ENCODE peak calls at places on chromosomes 3 and 15, in six cellular contexts. C is SJCRH30, Q is spleen, K is left ventricle myocardium inferior, Z is foreskin fibroblast, V is H7. T is an unnamed sample.
A peak's percentile ranks its signal among the peaks of the same experiment; 100 is the strongest.

GRCh38 chr3:116188231-116188785 is 257.0 kb downstream of the LSAMP start:
- DNase-seq in C (peak; percentile 73), Q (no peak), K (no peak), Z (peak; percentile 54), V (no peak), T (no peak)

GRCh38 chr15:70127797-70128756 is 30.4 kb upstream of the TLE3 start:
- DNase-seq in C (no peak), Q (no peak), K (no peak), Z (no peak), V (no peak), T (no peak)

GRCh38 chr15:77413687-77414349 is 6.1 kb downstream of the PEAK1 start:
- DNase-seq in C (no peak), Q (no peak), K (no peak), Z (no peak), V (no peak), T (no peak)

GRCh38 chr15:85749261-85750151 is 45.2 kb downstream of the KLHL25 start:
- DNase-seq in C (no peak), Q (peak; percentile 68), K (peak; percentile 64), Z (no peak), V (peak; percentile 53), T (peak; percentile 91)

GRCh38 chr3:27423463-27423862 is 54.3 kb upstream of the NEK10 start:
- DNase-seq in C (peak; percentile 13), Q (no peak), K (no peak), Z (peak; percentile 74), V (no peak), T (no peak)

GRCh38 chr3:111252795-111253194 is 181.2 kb downstream of the NECTIN3 start:
- DNase-seq in C (peak; percentile 56), Q (peak; percentile 41), K (no peak), Z (peak; percentile 67), V (peak; percentile 22), T (no peak)

GRCh38 chr15:99536422-99537033 is 29.3 kb upstream of the MEF2A start:
- DNase-seq in C (peak; percentile 39), Q (peak; percentile 58), K (no peak), Z (peak; percentile 86), V (no peak), T (peak; percentile 82)

GRCh38 chr15:57235865-57236264 is 140.4 kb upstream of the CGNL1 start:
- DNase-seq in C (peak; percentile 75), Q (no peak), K (no peak), Z (peak; percentile 74), V (no peak), T (no peak)

GRCh38 chr3:171553085-171553484 is 92.9 kb upstream of the TNIK start:
- DNase-seq in C (no peak), Q (no peak), K (no peak), Z (no peak), V (no peak), T (no peak)

GRCh38 chr3:183895296-183895695 is 10.6 kb upstream of the PARL start:
- DNase-seq in C (peak; percentile 71), Q (no peak), K (no peak), Z (peak; percentile 75), V (peak; percentile 85), T (no peak)

GRCh38 chr3:47006145-47006651 is 26.7 kb downstream of the NBEAL2 start:
- DNase-seq in C (no peak), Q (peak; percentile 58), K (no peak), Z (no peak), V (no peak), T (peak; percentile 28)

GRCh38 chr15:89400121-89400996 is 65.7 kb upstream of the POLG start:
- DNase-seq in C (no peak), Q (peak; percentile 40), K (no peak), Z (no peak), V (peak; percentile 84), T (no peak)
- H3K4me3 ChIP-seq in C (peak overlapping the region; percentile 50), Q (peak overlapping the region; percentile 38), K (peak overlapping the region; percentile 57), Z (no peak overlapping the region), V (no peak overlapping the region), T (peak overlapping the region; percentile 16)

GRCh38 chr3:113516115-113516505 is 1.2 kb upstream of the SPICE1 start:
- DNase-seq in C (peak; percentile 56), Q (no peak), K (no peak), Z (no peak), V (no peak), T (no peak)

GRCh38 chr3:113508966-113509365 is 6.0 kb downstream of the SPICE1 start:
- DNase-seq in C (no peak), Q (no peak), K (no peak), Z (no peak), V (no peak), T (no peak)

DNA sequence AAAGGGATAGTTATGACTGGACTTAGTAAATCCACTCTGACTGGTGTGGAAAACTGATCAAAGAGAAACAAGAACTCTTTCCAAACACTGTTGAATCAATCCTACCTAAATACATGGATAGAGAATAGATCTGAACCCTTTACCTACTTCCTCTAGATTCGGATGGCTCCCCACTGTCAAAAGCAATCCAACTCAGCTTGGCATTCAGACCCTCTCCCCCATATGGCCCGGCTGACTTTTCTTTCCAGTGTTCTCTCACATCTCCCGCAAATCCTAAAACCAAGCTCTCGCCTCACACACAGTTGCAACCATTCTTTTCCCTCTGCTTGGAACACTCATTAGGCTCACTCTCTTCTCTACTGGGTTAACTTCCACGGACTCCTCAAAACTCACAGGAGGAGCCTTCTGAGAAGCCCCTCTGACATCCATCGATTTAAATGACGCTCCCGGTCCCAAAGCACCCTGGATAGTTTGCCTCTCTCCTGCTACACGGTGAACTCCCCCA is 639 bp downstream of the SPICE1 start:
- DNase-seq in C (no peak), Q (no peak), K (no peak), Z (no peak), V (peak; percentile 19), T (no peak)
- H3K4me3 ChIP-seq in C (peak overlapping the region; percentile 86), Q (peak overlapping the region; percentile 76), K (peak overlapping the region; percentile 83), Z (peak overlapping the region; percentile 90), V (peak overlapping the region; percentile 81), T (peak overlapping the region; percentile 89)

DNA sequence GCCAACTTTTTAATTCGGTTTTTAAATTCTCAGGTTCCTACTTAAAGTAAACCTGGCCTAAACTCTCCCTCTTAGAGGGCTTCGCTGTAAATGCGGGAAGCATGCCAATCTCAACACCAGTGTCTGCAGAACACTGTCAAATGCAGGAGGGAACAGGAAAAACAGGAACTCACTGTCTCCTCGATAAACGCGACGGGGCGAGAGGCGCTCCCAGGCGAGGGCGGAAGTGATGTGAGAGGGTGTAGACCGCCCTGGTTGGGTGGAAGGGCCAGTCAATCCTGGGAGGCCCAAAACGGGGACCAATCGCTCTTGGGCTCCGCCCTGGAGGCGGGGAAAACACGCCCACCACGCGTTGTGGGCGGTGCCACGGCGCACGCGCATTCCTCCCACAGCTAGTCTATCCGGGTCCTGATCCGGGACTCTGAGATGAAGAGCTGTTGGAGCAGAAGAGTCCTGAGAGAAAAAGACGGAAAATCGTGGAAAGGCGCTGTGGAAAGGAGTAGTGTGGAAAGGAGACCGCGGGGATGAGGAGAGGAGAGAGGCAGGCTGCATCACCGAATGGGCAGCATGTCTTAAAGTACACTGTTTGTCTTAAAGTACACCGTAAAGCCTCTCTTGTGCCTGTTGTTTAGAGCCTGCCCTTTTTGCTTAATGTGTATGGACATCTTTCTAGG is 27.1 kb downstream of the SLC28A2 start:
- DNase-seq in C (peak; percentile 99), Q (peak; percentile 96), K (peak; percentile 97), Z (peak; percentile 99), V (peak; percentile 95), T (peak; percentile 99)
- H3K4me3 ChIP-seq in C (peak overlapping the region; percentile 68), Q (peak overlapping the region; percentile 43), K (peak overlapping the region; percentile 77), Z (peak overlapping the region; percentile 69), V (peak overlapping the region; percentile 76), T (peak overlapping the region; percentile 71)

GRCh38 chr3:45765286-45765851 is 31.0 kb downstream of the SLC6A20 start:
- DNase-seq in C (no peak), Q (no peak), K (no peak), Z (no peak), V (no peak), T (no peak)
- H3K4me3 ChIP-seq in C (no peak overlapping the region), Q (no peak overlapping the region), K (no peak overlapping the region), Z (no peak overlapping the region), V (no peak overlapping the region), T (no peak overlapping the region)

DNA sequence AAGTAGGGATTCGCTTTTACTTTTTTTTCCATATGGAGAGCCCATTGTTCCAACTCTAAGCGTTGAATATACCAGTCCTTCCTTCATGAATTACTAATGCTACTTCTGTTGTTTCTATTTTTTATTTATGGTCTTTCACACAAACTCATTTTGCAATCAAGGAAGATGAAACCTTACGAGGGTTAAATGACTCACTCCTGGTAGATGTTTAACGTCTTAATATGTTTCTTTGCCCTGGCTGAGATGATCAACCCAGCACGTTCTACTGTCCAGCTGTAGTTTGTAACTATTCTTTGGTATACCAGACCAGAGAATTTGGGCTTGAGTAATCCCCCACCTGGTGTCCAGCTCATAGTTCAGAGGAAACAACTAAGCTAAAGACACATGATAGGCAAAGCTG is 23.1 kb downstream of the CDCP1 start:
- DNase-seq in C (no peak), Q (no peak), K (no peak), Z (peak; percentile 95), V (no peak), T (no peak)
- H3K4me3 ChIP-seq in C (no peak overlapping the region), Q (no peak overlapping the region), K (no peak overlapping the region), Z (no peak overlapping the region), V (no peak overlapping the region), T (no peak overlapping the region)

GRCh38 chr15:31080618-31081017 is 20.9 kb downstream of the TRPM1 start:
- DNase-seq in C (peak; percentile 32), Q (no peak), K (peak; percentile 68), Z (no peak), V (peak; percentile 98), T (peak; percentile 88)
- H3K4me3 ChIP-seq in C (no peak overlapping the region), Q (peak overlapping the region; percentile 23), K (peak overlapping the region; percentile 53), Z (no peak overlapping the region), V (peak overlapping the region; percentile 34), T (peak overlapping the region; percentile 39)

DNA sequence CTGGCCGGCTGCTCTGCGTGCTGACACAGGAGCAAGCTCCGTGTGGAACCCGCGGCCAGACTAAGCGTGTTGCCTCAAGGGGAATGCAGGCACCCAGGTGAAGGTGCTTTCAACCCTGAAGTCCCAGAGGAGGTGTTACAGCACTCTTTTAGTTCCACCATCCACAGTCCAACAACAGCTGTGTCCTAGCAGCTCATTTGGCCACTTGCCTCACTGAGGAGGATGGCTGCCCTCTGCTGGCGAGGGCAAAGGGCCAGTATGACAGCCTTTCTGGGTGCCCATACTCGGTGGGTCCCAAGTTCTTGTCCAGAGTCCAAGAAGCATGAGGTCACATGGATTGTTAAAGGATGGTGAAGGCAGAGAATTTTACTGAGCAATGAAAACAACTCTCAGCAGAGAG is 87.8 kb downstream of the C3orf85 start:
- DNase-seq in C (peak; percentile 34), Q (no peak), K (no peak), Z (no peak), V (peak; percentile 26), T (no peak)
- H3K4me3 ChIP-seq in C (no peak overlapping the region), Q (no peak overlapping the region), K (no peak overlapping the region), Z (no peak overlapping the region), V (no peak overlapping the region), T (no peak overlapping the region)

T was measured in right cardiac atrium.